ENCODE peak calls at places on chromosomes 11 and 22, in nine cellular contexts. J is ACHN, C is fibroblast of lung, W is HuH-7.5, X is neuronal stem cell, G is endothelial cell, O is BE2C, A is LoVo, T is fibroblast of mammary gland. Q is an unnamed sample.

GRCh38 chr22:50270302-50271010 is at the start of gene MAPK11:
- DNase-seq in J (peak), O (peak), X (peak), C (peak), A (peak), G (peak), T (peak), W (peak), Q (peak)

GRCh38 chr22:39706406-39707150 is 136.0 kb downstream of the CACNA1I start:
- DNase-seq in O (no peak), G (no peak), A (no peak), J (no peak), T (no peak), X (no peak), C (no peak), W (no peak), Q (no peak)

GRCh38 chr22:43213066-43213465 is 26.1 kb upstream of the TTLL12 start:
- DNase-seq in T (no peak), X (no peak), C (no peak), J (no peak), A (no peak), O (peak), G (no peak), W (no peak), Q (no peak)

GRCh38 chr22:24433868-24434471 is 6.6 kb downstream of the ADORA2A start:
- DNase-seq in C (no peak), T (peak), X (no peak), A (no peak), W (no peak), O (no peak), J (no peak), G (no peak), Q (peak)

GRCh38 chr11:109865558-109866186 is 227.5 kb upstream of the ZC3H12C start:
- DNase-seq in T (no peak), W (no peak), O (no peak), A (peak), X (no peak), J (no peak), G (no peak), C (no peak), Q (no peak)

GRCh38 chr22:26550498-26551033 is 38.3 kb upstream of the TFIP11 start:
- DNase-seq in T (peak), X (no peak), O (no peak), W (no peak), G (no peak), J (peak), A (peak), C (peak), Q (peak)

GRCh38 chr11:17014774-17015638 is 792 bp upstream of the PLEKHA7 start:
- DNase-seq in J (no peak), O (peak), A (peak), W (peak), C (peak), T (peak), X (peak), G (peak), Q (no peak)

GRCh38 chr22:43796567-43796966 is 15.5 kb downstream of the EFCAB6 start:
- DNase-seq in A (no peak), C (peak), W (no peak), T (peak), O (no peak), G (peak), X (peak), J (peak), Q (peak)

GRCh38 chr11:128837627-128838026 is 29.5 kb downstream of the KCNJ1 start:
- DNase-seq in A (no peak), C (no peak), T (no peak), W (no peak), G (no peak), J (no peak), O (no peak), X (no peak), Q (no peak)

GRCh38 chr22:28034760-28035401 is 115.8 kb upstream of the PITPNB start:
- DNase-seq in J (no peak), C (peak), O (peak), X (no peak), T (peak), G (no peak), W (no peak), A (no peak), Q (peak)

GRCh38 chr11:32438346-32438882 is 3.1 kb upstream of the WT1 start:
- DNase-seq in C (no peak), O (no peak), G (no peak), A (no peak), T (no peak), J (no peak), W (no peak), X (no peak), Q (no peak)

GRCh38 chr22:29225422-29226090 is 19.9 kb downstream of the EMID1 start:
- DNase-seq in O (no peak), C (peak), J (no peak), T (peak), A (no peak), W (no peak), G (no peak), X (no peak), Q (no peak)

GRCh38 chr22:30392661-30393321 is 4.0 kb upstream of the SEC14L2 start:
- DNase-seq in C (no peak), J (no peak), X (no peak), G (no peak), W (no peak), A (no peak), O (peak), T (no peak), Q (no peak)

GRCh38 chr22:38843201-38843715 is 570 bp downstream of the NPTXR start:
- DNase-seq in A (peak), X (peak), C (peak), W (peak), T (peak), J (peak), G (peak), O (peak), Q (peak)

GRCh38 chr22:23240639-23241389 is 60.5 kb downstream of the BCR start:
- DNase-seq in T (no peak), W (no peak), O (no peak), J (peak), G (no peak), X (no peak), C (no peak), A (no peak), Q (no peak)

GRCh38 chr22:38355275-38355674 is 38.0 kb upstream of the CSNK1E start:
- DNase-seq in W (no peak), J (no peak), X (no peak), T (no peak), C (no peak), G (no peak), O (no peak), A (no peak), Q (no peak)

GRCh38 chr11:23976776-23977380 is 520.0 kb upstream of the LUZP2 start:
- DNase-seq in X (no peak), T (peak), A (no peak), O (no peak), J (no peak), W (no peak), C (peak), G (no peak), Q (peak)

GRCh38 chr11:15727125-15727524 is 612.4 kb downstream of the INSC start:
- DNase-seq in X (no peak), G (no peak), O (no peak), W (no peak), A (no peak), T (no peak), C (no peak), J (no peak), Q (no peak)

GRCh38 chr11:58958500-58958899 is 19.2 kb downstream of the GLYATL1 start:
- DNase-seq in G (peak), C (no peak), W (no peak), J (peak), O (peak), T (peak), X (no peak), A (no peak), Q (no peak)

GRCh38 chr11:15688351-15688792 is 573.6 kb downstream of the INSC start:
- DNase-seq in W (no peak), T (peak), X (no peak), A (no peak), J (no peak), O (no peak), C (peak), G (no peak), Q (no peak)

GRCh38 chr11:86671386-86672006 is 920 bp downstream of the ME3 start:
- DNase-seq in G (peak), A (peak), W (no peak), C (peak), J (peak), O (peak), X (no peak), T (peak), Q (peak)

GRCh38 chr22:23230348-23231068 is 50.2 kb downstream of the BCR start:
- DNase-seq in J (no peak), G (no peak), A (no peak), W (no peak), O (no peak), T (no peak), C (no peak), X (no peak), Q (no peak)

GRCh38 chr11:116310215-116310614 is 462.6 kb downstream of the BUD13 start:
- DNase-seq in A (no peak), G (no peak), J (peak), O (no peak), X (no peak), T (no peak), W (no peak), C (no peak), Q (no peak)

GRCh38 chr11:109041876-109042275 is 377.0 kb downstream of the DDX10 start:
- DNase-seq in C (no peak), O (no peak), T (peak), A (no peak), W (no peak), G (no peak), X (no peak), J (no peak), Q (no peak)

GRCh38 chr11:124194283-124194682 is 11.1 kb downstream of the OR10D3 start:
- DNase-seq in A (no peak), X (no peak), W (no peak), T (no peak), C (no peak), O (no peak), J (no peak), G (no peak), Q (no peak)

GRCh38 chr11:118658372-118659313 is 20.8 kb downstream of the TREH start:
- DNase-seq in G (peak), A (no peak), T (no peak), O (no peak), J (peak), X (no peak), W (no peak), C (peak), Q (no peak)

GRCh38 chr22:45638197-45638596 is 33.4 kb upstream of the ATXN10 start:
- DNase-seq in W (no peak), O (no peak), C (no peak), G (no peak), J (no peak), T (no peak), A (no peak), X (no peak), Q (no peak)

GRCh38 chr22:27635435-27635834 is 166.1 kb downstream of the MN1 start:
- DNase-seq in A (no peak), G (no peak), O (no peak), X (no peak), T (no peak), J (no peak), W (no peak), C (no peak), Q (no peak)

GRCh38 chr22:20815477-20816050 is 41.7 kb downstream of the SERPIND1 start:
- DNase-seq in G (no peak), W (no peak), J (no peak), C (no peak), O (no peak), T (no peak), X (no peak), A (no peak), Q (no peak)

GRCh38 chr11:131108780-131109179 is 192.5 kb upstream of the SNX19 start:
- DNase-seq in G (no peak), A (no peak), X (no peak), C (no peak), T (peak), W (no peak), O (no peak), J (no peak), Q (no peak)